ENCODE peak calls at places on chromosomes 4 and X, in six cellular contexts. S, L, U, G, D and W are unnamed samples.

GRCh38 chr4:30948653-30949052 is 228.5 kb downstream of the PCDH7 start:
- DNase-seq in S (peak; percentile 66), D (peak; percentile 1), U (no peak), G (no peak), L (peak; percentile 58), W (no peak)

GRCh38 chr4:124899997-124900396 is 187.5 kb upstream of the ANKRD50 start:
- DNase-seq in G (no peak), S (no peak), U (no peak), D (no peak), L (no peak), W (no peak)

GRCh38 chr4:119984998-119985397 is 81.7 kb downstream of the MAD2L1 start:
- DNase-seq in U (no peak), G (no peak), S (no peak), L (no peak), D (no peak), W (no peak)

GRCh38 chr4:75702919-75703411 is 21.4 kb upstream of the USO1 start:
- DNase-seq in D (no peak), G (peak; percentile 41), S (peak; percentile 60), L (no peak), U (peak; percentile 36), W (no peak)

GRCh38 chr4:180521181-180521580 is 1722.0 kb upstream of the TENM3 start:
- DNase-seq in U (no peak), L (peak; percentile 33), G (no peak), S (no peak), D (no peak), W (no peak)

GRCh38 chr4:41132055-41132683 is 82.2 kb downstream of the APBB2 start:
- DNase-seq in D (no peak), L (no peak), U (no peak), G (no peak), S (no peak), W (no peak)

GRCh38 chr4:23060776-23061175 is 368.0 kb downstream of the GBA3 start:
- DNase-seq in U (no peak), S (no peak), D (no peak), G (no peak), L (no peak), W (no peak)

GRCh38 chrX:17377795-17378194 is 2.8 kb downstream of the NHS start:
- DNase-seq in D (no peak), L (no peak), S (no peak), U (no peak), G (no peak), W (no peak)

GRCh38 chrX:107747596-107748161 is 27.9 kb downstream of the TSC22D3 start:
- DNase-seq in D (no peak), U (no peak), L (peak; percentile 19), S (peak; percentile 58), G (no peak), W (no peak)

GRCh38 chr4:158010346-158010745 is 162.5 kb downstream of the GASK1B start:
- DNase-seq in G (no peak), S (no peak), U (no peak), D (no peak), L (no peak), W (peak; percentile 79)

GRCh38 chr4:52250124-52250523 is 199.0 kb downstream of the SPATA18 start:
- DNase-seq in L (no peak), G (no peak), D (no peak), U (no peak), S (no peak), W (no peak)

GRCh38 chr4:56684320-56684719 is 3.2 kb upstream of the HOPX start:
- DNase-seq in D (no peak), S (peak; percentile 67), G (no peak), U (no peak), L (peak; percentile 37), W (no peak)

GRCh38 chrX:13285229-13285628 is 34.6 kb downstream of the ATXN3L start:
- DNase-seq in L (no peak), U (no peak), S (no peak), G (no peak), D (no peak), W (no peak)

GRCh38 chrX:133715715-133716114 is 269.7 kb downstream of the GPC3 start:
- DNase-seq in U (no peak), D (no peak), L (no peak), S (no peak), G (no peak), W (no peak)

GRCh38 chr4:1652088-1652487 is 32.0 kb downstream of the FAM53A start:
- DNase-seq in S (no peak), L (no peak), U (no peak), D (no peak), G (no peak), W (no peak)

GRCh38 chr4:138910201-138910913 is 105.2 kb upstream of the NOCT start:
- DNase-seq in L (peak; percentile 55), D (no peak), U (no peak), G (no peak), S (peak; percentile 90), W (no peak)

GRCh38 chrX:129690435-129690834 is 35.7 kb upstream of the APLN start:
- DNase-seq in S (no peak), G (no peak), U (no peak), L (peak; percentile 12), D (no peak), W (no peak)

GRCh38 chr4:140038031-140038533 is 115.9 kb downstream of the MAML3 start:
- DNase-seq in U (no peak), G (no peak), S (peak; percentile 46), L (peak; percentile 71), D (no peak), W (no peak)

GRCh38 chrX:40105791-40106676 is 8.3 kb upstream of the BCOR start:
- DNase-seq in S (peak; percentile 71), L (no peak), D (peak; percentile 30), U (peak; percentile 87), G (peak; percentile 70), W (no peak)

GRCh38 chrX:40102393-40103381 is 4.9 kb upstream of the BCOR start:
- DNase-seq in U (peak; percentile 58), S (peak; percentile 36), G (peak; percentile 54), D (no peak), L (no peak), W (no peak)

GRCh38 chrX:40105016-40105790 is 7.4 kb upstream of the BCOR start:
- DNase-seq in S (peak; percentile 57), U (peak; percentile 63), G (peak; percentile 52), D (peak; percentile 17), L (no peak), W (no peak)

GRCh38 chrX:40103565-40104323 is 6.0 kb upstream of the BCOR start:
- DNase-seq in L (no peak), U (no peak), S (peak; percentile 20), G (no peak), D (no peak), W (no peak)

DNA sequence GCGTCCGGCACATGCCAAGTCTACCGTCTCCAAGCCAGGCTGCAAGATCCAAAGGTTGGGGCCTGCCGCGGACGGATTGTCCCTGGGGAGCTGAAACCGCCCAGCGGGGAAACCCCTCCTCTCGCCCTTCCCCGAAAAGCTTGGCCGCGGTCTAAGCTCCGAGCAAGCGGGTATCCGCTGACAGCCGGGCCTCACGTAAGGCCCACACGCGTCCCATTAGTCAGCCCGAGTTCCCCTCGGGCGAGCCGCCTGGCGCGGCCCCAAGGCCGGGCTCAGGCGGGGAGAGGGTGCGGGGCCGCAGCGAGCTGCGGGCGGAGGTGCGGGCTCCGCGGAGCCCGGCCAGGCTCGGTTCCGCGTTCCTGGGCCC is 6.9 kb upstream of the BCOR start:
- DNase-seq in D (peak; percentile 78), G (no peak), S (peak; percentile 89), L (peak; percentile 67), U (no peak), W (no peak)
- H3K18ac ChIP-seq in D (no peak overlapping the region), G (no peak overlapping the region), S (peak overlapping the region; percentile 73), L (no peak overlapping the region), U (no peak overlapping the region), W (peak overlapping the region; percentile 85)

GRCh38 chrX:134801267-134801666 is 143.0 kb upstream of the PLAC1 start:
- DNase-seq in D (no peak), G (no peak), L (peak; percentile 32), S (no peak), U (no peak), W (no peak)

GRCh38 chrX:134797390-134797700 is 139.1 kb upstream of the PLAC1 start:
- DNase-seq in U (no peak), L (no peak), D (no peak), G (no peak), S (no peak), W (no peak)

GRCh38 chrX:134803060-134803459 is 144.8 kb upstream of the PLAC1 start:
- DNase-seq in D (no peak), G (no peak), U (no peak), L (no peak), S (no peak), W (no peak)

GRCh38 chrX:134794692-134795091 is 136.4 kb upstream of the PLAC1 start:
- DNase-seq in G (no peak), L (peak; percentile 22), S (no peak), U (no peak), D (no peak), W (no peak)

DNA sequence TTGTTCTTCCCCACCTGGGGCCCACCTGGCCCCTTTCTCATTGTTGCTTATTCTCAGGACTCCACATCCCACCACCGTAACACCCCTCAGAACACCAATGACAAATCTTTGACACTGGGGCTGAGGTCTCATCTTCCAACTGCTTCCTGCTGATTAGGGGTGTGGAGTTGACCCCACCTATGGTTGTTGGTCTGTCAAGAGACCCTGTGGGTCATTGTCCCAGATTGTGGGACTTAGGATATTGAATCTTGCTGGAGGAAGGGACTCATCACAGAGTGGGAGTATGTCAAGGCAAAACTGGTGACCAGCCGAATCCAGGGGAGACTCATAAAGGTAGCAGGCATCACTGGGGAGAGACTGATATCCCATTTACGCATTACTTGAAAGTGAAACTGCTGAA is 140.2 kb upstream of the PLAC1 start:
- DNase-seq in U (no peak), S (no peak), G (no peak), L (no peak), D (no peak), W (no peak)
- H2AFZ ChIP-seq in U (no peak overlapping the region), S (no peak overlapping the region), G (no peak overlapping the region), L (no peak overlapping the region), D (no peak overlapping the region), W (no peak overlapping the region)

DNA sequence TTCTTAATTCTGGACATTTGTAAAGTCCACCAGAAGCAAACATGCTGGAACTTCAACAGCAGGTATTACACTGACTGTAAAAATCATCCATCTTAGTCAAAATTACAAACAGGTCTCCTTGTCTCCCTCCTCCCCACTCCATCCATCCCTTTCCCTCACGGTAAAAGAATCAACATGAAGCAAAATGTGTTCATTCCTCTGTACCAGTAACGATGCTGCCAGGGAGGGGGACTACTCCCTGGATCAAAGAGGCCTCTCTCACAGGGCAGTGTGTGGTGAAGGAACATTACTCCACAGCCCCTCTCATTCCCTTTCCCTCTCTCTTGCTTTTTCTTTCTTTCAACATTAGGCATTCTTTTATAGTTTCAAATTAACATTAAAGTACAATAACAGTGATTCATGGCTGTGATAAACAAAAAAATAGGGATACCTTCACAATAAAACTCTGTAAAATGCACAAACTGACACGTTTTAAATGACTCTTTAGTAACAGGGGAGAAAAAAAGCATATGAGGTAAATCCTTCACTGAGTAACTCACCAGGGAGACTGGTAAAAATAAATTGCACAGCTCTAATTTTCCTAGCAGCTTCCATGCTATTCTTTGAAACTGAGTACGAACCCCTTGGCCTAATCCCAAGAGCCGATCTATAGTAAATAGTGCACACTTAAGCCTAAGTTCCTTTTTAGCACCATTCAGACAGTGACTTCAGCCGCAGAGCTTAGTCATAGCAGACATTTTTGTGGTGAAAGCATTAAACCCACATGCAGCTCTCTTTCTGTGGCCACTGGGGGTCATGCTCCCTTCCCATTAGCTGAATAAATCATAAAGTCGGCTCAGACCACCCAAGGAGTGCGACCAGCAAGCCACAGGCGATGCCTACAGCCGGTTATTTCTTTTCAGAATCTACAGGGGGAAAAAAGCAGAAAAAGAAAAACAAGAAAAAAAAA is 215.6 kb upstream of the GYPA start:
- DNase-seq in G (no peak), S (peak; percentile 94), D (peak; percentile 6), L (peak; percentile 78), U (peak; percentile 39), W (peak; percentile 80)
- H3K18ac ChIP-seq in G (no peak overlapping the region), S (no peak overlapping the region), D (no peak overlapping the region), L (no peak overlapping the region), U (no peak overlapping the region), W (no peak overlapping the region)

GRCh38 chr4:165905405-165906027 is 32.5 kb downstream of the TLL1 start:
- DNase-seq in S (no peak), D (no peak), U (no peak), L (no peak), G (no peak), W (no peak)
- H2AFZ ChIP-seq in S (peak overlapping the region; percentile 14), D (no peak overlapping the region), U (no peak overlapping the region), L (no peak overlapping the region), G (no peak overlapping the region), W (peak overlapping the region; percentile 11)